ENCODE peak calls at places on chromosomes 12 and 14, in four cellular contexts. X, O, V and M are unnamed samples.

GRCh38 chr14:95464524-95464923 is 51.9 kb downstream of the SYNE3 start:
- DNase-seq in O (no peak), V (no peak), X (no peak), M (no peak)

GRCh38 chr12:46233418-46233817 is 35.4 kb downstream of the SLC38A1 start:
- DNase-seq in X (no peak), V (no peak), O (no peak), M (no peak)

GRCh38 chr12:101772019-101772774 is 32.9 kb upstream of the SYCP3 start:
- DNase-seq in O (no peak), X (no peak), V (no peak), M (no peak)

GRCh38 chr12:1176191-1176590 is 185.2 kb downstream of the ERC1 start:
- DNase-seq in V (no peak), X (no peak), O (no peak), M (no peak)

GRCh38 chr14:37027188-37027824 is 145.1 kb downstream of the SLC25A21 start:
- DNase-seq in X (no peak), V (no peak), O (no peak), M (no peak)

GRCh38 chr14:34355584-34356266 is 106.3 kb downstream of the SPTSSA start:
- DNase-seq in O (no peak), X (no peak), V (no peak), M (peak)

GRCh38 chr14:22252591-22253178 is 336.3 kb downstream of the DAD1 start:
- DNase-seq in V (no peak), X (no peak), O (no peak), M (no peak)

GRCh38 chr12:49519574-49519936 is 19.3 kb upstream of the KCNH3 start:
- DNase-seq in O (no peak), X (no peak), V (no peak), M (no peak)

GRCh38 chr14:73462078-73462715 is 3.9 kb upstream of the NUMB start:
- DNase-seq in O (no peak), X (no peak), V (no peak), M (peak)

GRCh38 chr14:86221755-86222154 is 691.8 kb downstream of the FLRT2 start:
- DNase-seq in X (no peak), O (no peak), V (no peak), M (no peak)

GRCh38 chr12:111446044-111446581 is 40.4 kb downstream of the SH2B3 start:
- DNase-seq in X (peak), O (no peak), V (no peak), M (peak)

GRCh38 chr12:54131641-54132280 is 57.0 kb downstream of the SMUG1 start:
- DNase-seq in V (no peak), X (no peak), O (no peak), M (no peak)

GRCh38 chr12:31868980-31869379 is 90.2 kb upstream of the RESF1 start:
- DNase-seq in X (no peak), O (no peak), V (no peak), M (peak)

GRCh38 chr12:103768467-103769123 is 72.4 kb downstream of the NT5DC3 start:
- DNase-seq in V (no peak), O (no peak), X (no peak), M (no peak)

GRCh38 chr14:36288496-36288895 is 31.9 kb downstream of the MBIP start:
- DNase-seq in V (no peak), O (no peak), X (no peak), M (no peak)

GRCh38 chr14:105187935-105188524 is 6.9 kb upstream of the NUDT14 start:
- DNase-seq in O (no peak), V (no peak), X (peak), M (no peak)

GRCh38 chr14:47278233-47278842 is 397.1 kb downstream of the MDGA2 start:
- DNase-seq in O (peak), V (peak), X (peak), M (no peak)

GRCh38 chr12:18595406-18595805 is 142.4 kb downstream of the PLCZ1 start:
- DNase-seq in O (no peak), V (no peak), X (no peak), M (no peak)

GRCh38 chr12:73421832-73422231 is 1115.8 kb upstream of the ATXN7L3B start:
- DNase-seq in V (no peak), O (no peak), X (no peak), M (no peak)

GRCh38 chr12:72075891-72076557 is 137.4 kb downstream of the TPH2 start:
- DNase-seq in V (no peak), O (no peak), X (no peak), M (no peak)

GRCh38 chr12:75759196-75759595 is 247.8 kb upstream of the KRR1 start:
- DNase-seq in V (no peak), O (no peak), X (no peak), M (no peak)

GRCh38 chr14:93132472-93133065 is 16.8 kb upstream of the ITPK1 start:
- DNase-seq in V (no peak), X (no peak), O (peak), M (peak)

GRCh38 chr12:51891843-51892242 is 3.9 kb downstream of the ANKRD33 start:
- DNase-seq in V (no peak), X (no peak), O (no peak), M (peak)

GRCh38 chr12:5577239-5577638 is 145.3 kb downstream of the NTF3 start:
- DNase-seq in O (no peak), X (no peak), V (no peak), M (no peak)

GRCh38 chr12:27057543-27057942 is 24.8 kb downstream of the C12orf71 start:
- DNase-seq in V (no peak), X (no peak), O (no peak), M (no peak)

GRCh38 chr12:113278631-113279030 is 56.3 kb downstream of the SLC8B1 start:
- DNase-seq in V (no peak), O (no peak), X (no peak), M (no peak)

DNA sequence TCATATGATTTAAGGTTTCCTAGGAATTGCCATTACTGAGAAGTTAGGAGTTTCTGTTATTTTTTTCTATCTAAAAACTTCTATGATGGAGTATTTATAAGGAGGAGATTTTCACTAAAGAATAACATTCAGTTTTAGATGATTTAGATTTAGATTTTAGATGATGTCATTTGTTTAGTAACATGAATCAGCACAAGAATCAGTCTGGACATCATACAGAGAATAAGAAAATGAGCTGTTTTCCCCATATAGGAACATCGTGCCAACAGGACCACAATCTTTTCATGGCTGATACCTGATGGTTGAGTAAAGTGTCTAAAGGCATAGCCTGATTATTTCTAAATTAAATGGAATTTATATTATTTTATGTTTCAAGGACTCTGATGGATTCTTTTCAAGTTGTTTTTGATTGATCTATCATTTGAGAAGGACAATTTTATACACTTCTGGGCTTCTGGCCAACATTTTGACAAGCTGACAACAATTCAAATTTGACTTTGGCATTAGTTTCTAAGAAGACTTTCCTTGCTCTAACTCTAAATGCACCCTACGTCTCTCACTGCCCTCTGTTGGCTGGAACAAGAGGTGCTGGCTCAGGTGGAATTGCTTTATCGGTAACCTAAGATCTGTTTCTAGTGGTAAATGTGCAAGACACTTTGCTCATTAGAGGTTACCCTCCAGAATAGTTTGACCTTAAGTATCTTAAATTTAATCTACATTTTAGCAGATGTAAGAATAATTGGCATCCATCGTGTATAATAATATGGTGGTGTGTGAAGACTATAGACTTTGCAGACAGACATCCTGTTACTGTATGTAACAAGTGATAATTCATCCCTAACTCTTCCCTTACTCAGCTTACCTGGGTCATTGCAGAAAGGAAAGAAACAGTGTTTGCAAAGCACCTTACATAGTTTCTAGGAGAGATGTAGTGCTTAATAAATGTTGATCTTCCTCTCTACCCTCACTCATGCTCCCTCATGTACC is 42.8 kb upstream of the CPSF6 start:
- DNase-seq in X (peak), V (no peak), O (no peak), M (peak)
- TF ChIP-seq CTCF in X (no peak), V (no peak), O (peak), M (peak)

DNA sequence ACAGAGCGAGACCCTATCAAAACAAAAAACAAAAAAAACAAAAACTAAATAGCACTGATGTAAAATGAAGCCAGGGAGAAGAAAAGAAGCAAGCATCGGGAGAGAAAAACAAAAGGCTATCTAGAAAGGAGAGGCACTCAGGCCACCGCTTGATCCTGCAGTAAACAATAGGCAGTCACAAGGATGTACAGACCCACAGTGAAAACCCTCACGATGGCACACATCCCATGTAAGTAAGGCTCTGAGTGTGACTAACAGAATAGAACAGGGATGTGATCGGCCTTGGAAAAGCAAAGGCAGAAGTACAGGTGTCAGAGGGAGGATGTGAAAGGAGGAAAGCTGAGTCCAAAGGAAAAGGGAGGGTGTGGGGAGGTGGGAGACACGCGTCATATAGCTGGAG is 31.6 kb downstream of the CAMKK2 start:
- DNase-seq in X (no peak), O (no peak), V (no peak), M (no peak)
- TF ChIP-seq CTCF in X (no peak), O (no peak), V (no peak), M (no peak)

GRCh38 chr12:95959107-95959506 is 16.0 kb downstream of the AMDHD1 start:
- DNase-seq in V (no peak), O (no peak), X (no peak), M (peak)
- TF ChIP-seq CTCF in V (peak), O (no peak), X (no peak), M (no peak)

GRCh38 chr12:22356231-22356630 is 21.7 kb upstream of the ST8SIA1 start:
- DNase-seq in O (no peak), V (no peak), X (no peak), M (no peak)
- TF ChIP-seq CTCF in O (no peak), V (no peak), X (no peak), M (no peak)

DNA sequence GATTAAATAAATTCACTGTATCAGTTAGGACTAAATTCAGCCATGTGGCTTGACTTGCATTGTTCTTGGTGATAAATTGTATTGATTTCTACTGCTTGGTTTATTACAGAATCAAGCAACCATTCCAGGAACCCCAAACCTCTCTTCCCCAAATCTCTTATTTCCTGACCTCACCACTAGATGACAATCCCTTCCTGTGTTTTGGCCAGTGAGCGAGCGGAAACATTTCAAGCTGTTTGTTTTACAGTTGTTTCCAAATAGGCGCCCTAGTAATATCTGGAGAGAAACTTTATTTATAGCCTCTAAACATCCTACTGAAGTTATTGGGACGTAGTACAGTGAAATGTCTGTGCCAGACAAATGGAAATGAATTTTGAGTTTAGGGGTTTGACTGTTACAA is 161.1 kb downstream of the SNAPC1 start:
- DNase-seq in O (no peak), V (no peak), X (no peak), M (peak)
- TF ChIP-seq CTCF in O (peak), V (peak), X (no peak), M (peak)

DNA sequence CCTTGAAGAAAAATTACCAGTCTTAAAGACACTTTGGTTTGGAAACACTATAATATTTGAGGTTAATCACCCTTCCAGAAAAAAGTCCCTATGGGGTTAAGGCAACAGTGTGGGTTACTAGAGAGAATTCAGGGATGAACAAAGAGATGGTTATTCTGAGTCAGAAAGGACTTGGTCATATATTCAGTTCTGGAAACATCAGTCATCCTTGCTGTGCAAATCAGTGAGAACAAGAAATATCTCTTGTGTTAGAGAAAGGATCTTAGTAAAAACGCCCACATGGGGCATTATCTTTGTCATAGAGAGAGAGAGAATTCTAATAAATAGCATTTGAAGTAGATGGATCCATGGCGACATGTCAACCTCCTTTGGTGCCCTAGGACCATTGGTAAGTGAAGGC is 59.4 kb upstream of the E2F7 start:
- DNase-seq in X (no peak), V (no peak), O (no peak), M (peak)
- TF ChIP-seq CTCF in X (no peak), V (no peak), O (no peak), M (no peak)

GRCh38 chr12:69633061-69633460 is 22.4 kb upstream of the LRRC10 start:
- DNase-seq in O (no peak), X (no peak), V (no peak), M (no peak)
- TF ChIP-seq CTCF in O (peak), X (no peak), V (no peak), M (no peak)

DNA sequence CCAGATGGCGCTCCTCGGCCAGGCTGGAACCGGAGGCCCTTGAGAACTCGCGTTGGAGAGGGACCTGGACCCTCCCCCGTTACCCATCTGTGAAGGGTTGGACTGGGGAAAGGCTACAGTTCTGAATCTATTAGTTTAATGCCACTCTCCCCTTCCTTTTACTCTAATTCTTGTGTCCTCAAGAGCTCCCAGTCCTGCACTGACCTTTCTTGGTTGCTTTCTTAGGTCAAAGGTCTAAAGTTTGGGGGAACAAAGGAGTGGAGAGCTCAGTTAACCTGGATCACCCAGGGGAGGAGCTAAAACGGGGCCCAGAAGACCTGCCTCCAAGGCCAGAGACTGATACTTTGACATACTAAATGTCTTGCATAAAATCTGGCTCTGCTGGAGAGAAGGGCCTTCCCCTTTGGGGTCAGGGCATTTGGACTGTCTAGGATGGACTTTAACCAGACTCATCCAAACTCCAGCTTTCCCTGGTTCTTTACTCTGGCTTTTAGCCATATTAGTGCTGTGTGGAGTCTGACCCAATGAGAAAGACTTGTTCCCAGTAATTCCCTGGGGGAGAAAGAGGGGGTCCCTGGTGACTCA is 923 bp upstream of the MLF2 start:
- DNase-seq in X (no peak), O (no peak), V (no peak), M (no peak)
- TF ChIP-seq CTCF in X (no peak), O (no peak), V (no peak), M (peak)

GRCh38 chr12:64877363-64878004 is 53.0 kb downstream of the TBC1D30 start:
- DNase-seq in O (peak), X (no peak), V (no peak), M (peak)

GRCh38 chr12:64875186-64875585 is 50.7 kb downstream of the TBC1D30 start:
- DNase-seq in X (no peak), V (no peak), O (no peak), M (no peak)

GRCh38 chr12:64876388-64877071 is 52.1 kb downstream of the TBC1D30 start:
- DNase-seq in X (no peak), V (no peak), O (no peak), M (no peak)
- TF ChIP-seq CTCF in X (no peak), V (no peak), O (no peak), M (no peak)

GRCh38 chr12:39390752-39391151 is 52.2 kb downstream of the KIF21A start:
- DNase-seq in X (no peak), O (no peak), V (no peak), M (no peak)
- TF ChIP-seq CTCF in X (no peak), O (no peak), V (no peak), M (no peak)